ENCODE peak calls at places on chromosome 2, in six cellular contexts. F is tibial nerve, R is GM12878, Q is BJ, B is A549, S is PC-3. H is an unnamed sample.

GRCh38 chr2:20167356-20167755 is 57.6 kb downstream of the SDC1 start:
- DNase-seq in F (no peak), R (no peak), Q (no peak), B (no peak), S (no peak), H (no peak)

GRCh38 chr2:37768491-37768925 is 97.1 kb upstream of the CDC42EP3 start:
- DNase-seq in F (peak; percentile 14), R (no peak), Q (peak; percentile 96), B (peak; percentile 53), S (peak; percentile 93), H (peak; percentile 33)

GRCh38 chr2:221610249-221610648 is 38.1 kb upstream of the EPHA4 start:
- DNase-seq in F (no peak), R (no peak), Q (no peak), B (no peak), S (no peak), H (no peak)

GRCh38 chr2:85851253-85851955 is 37.4 kb downstream of the ST3GAL5 start:
- DNase-seq in F (no peak), R (no peak), Q (peak; percentile 47), B (no peak), S (peak; percentile 55), H (no peak)

GRCh38 chr2:153548536-153548935 is 70.0 kb upstream of the RPRM start:
- DNase-seq in F (no peak), R (no peak), Q (no peak), B (no peak), S (no peak), H (no peak)

GRCh38 chr2:236765475-236765874 is 195.8 kb downstream of the ACKR3 start:
- DNase-seq in F (no peak), R (no peak), Q (no peak), B (no peak), S (no peak), H (no peak)

GRCh38 chr2:222738759-222739292 is 67.4 kb downstream of the MOGAT1 start:
- DNase-seq in F (no peak), R (no peak), Q (no peak), B (no peak), S (no peak), H (no peak)

GRCh38 chr2:239553376-239554000 is 152.7 kb upstream of the HDAC4 start:
- DNase-seq in F (no peak), R (no peak), Q (no peak), B (no peak), S (no peak), H (no peak)

GRCh38 chr2:205738341-205738968 is 56.2 kb downstream of the NRP2 start:
- DNase-seq in F (no peak), R (no peak), Q (no peak), B (no peak), S (no peak), H (no peak)

GRCh38 chr2:179983250-179983932 is 23.7 kb downstream of the CWC22 start:
- DNase-seq in F (no peak), R (no peak), Q (no peak), B (no peak), S (no peak), H (no peak)

GRCh38 chr2:15923597-15923996 is 16.8 kb upstream of the MYCN start:
- DNase-seq in F (no peak), R (no peak), Q (no peak), B (no peak), S (no peak), H (no peak)

GRCh38 chr2:42493885-42494433 is at the start of gene KCNG3:
- DNase-seq in F (peak; percentile 50), R (no peak), Q (no peak), B (peak; percentile 60), S (peak; percentile 65), H (no peak)

GRCh38 chr2:157404363-157404762 is 39.5 kb downstream of the CYTIP start:
- DNase-seq in F (no peak), R (peak; percentile 85), Q (no peak), B (no peak), S (peak; percentile 46), H (peak; percentile 15)

DNA sequence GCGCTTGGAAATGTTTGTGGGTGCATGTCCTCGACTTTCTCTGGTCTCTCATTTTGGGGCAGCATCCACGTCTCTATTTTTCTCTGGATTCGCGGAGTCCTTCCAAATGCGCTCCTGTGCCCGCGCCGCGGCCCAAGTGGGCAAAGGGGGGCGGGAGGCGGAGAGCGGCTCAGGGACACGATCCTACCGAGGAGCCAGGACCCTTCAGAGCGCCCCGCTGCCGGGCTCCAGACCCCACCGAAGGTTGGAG is 990 bp downstream of the EPAS1 start:
- DNase-seq in F (no peak), R (no peak), Q (no peak), B (no peak), S (no peak), H (no peak)
- H3K4me3 ChIP-seq in F (peak overlapping the region; percentile 89), R (no peak overlapping the region), Q (peak overlapping the region; percentile 93), B (peak overlapping the region; percentile 92), S (peak overlapping the region; percentile 98), H (peak overlapping the region; percentile 96)

GRCh38 chr2:238106698-238107524 is 6.8 kb downstream of the ESPNL start:
- DNase-seq in F (no peak), R (no peak), Q (no peak), B (no peak), S (peak; percentile 49), H (no peak)
- TF ChIP-seq CTCF in F (no peak), R (peak; percentile 40), Q (peak; percentile 22), B (peak; percentile 26), S (peak; percentile 48), H (peak; percentile 54)

GRCh38 chr2:191845248-191845715 is 1.6 kb downstream of the CAVIN2 start:
- DNase-seq in F (no peak), R (no peak), Q (no peak), B (no peak), S (no peak), H (no peak)
- H3K4me3 ChIP-seq in F (no peak overlapping the region), R (no peak overlapping the region), Q (no peak overlapping the region), B (peak overlapping the region; percentile 53), S (no peak overlapping the region), H (no peak overlapping the region)

DNA sequence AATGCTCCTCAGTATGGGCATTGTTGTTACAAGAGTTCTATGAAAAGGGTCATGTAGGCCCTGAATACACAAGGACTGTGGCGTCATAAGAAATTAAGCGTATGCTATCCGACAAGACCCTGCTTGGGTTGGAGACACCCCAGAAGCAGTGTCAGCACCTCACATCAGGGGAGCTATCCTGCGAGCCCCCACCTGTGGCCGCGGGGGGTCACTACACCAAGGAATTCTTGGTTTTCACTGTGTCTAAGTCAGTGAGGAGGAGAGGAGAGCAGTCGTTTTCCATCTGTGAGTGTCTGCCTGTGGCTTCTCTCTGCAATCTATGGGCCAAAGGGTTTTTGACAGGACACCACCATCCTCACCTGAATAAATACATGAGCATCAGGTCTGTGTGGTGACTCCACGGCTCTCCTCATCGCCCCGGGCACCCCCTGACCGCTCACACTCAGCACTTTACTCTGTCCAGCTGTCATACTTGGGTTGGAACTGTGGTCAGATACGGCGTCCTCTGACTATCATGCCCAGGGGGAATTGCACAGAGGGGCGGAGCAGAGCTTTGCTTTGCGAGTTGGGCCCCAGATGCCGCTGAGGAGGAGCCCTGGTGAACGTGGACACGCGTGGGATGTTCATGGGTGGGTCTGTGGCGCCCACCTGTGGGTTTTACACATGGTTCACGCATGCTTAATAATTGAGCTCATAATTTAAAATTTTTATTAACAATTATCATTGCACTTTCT is 235.5 kb downstream of the MYT1L start:
- DNase-seq in F (no peak), R (no peak), Q (no peak), B (no peak), S (no peak), H (no peak)
- TF ChIP-seq CTCF in F (no peak), R (no peak), Q (no peak), B (no peak), S (peak; percentile 15), H (no peak)

H was measured in epithelial cell of proximal tubule.